ENCODE peak calls at places on chromosomes 3 and 15, in ten cellular contexts. One of them, this sample, is unnamed.

GRCh38 chr3:134543113-134543512 is 57.3 kb downstream of the CEP63 start:
- DNase-seq in testis: no peak
- DNase-seq in GM23248: no peak
- DNase-seq in psoas muscle: no peak
- DNase-seq in endodermal cell: no peak
- DNase-seq in right cardiac atrium: no peak
- DNase-seq in lower lobe of right lung: peak
- DNase-seq in mesendoderm: no peak
- DNase-seq in GM23338: no peak
- DNase-seq in GM12878: no peak
- DNase-seq in this sample: no peak

GRCh38 chr15:39025331-39025730 is 460.7 kb upstream of the RASGRP1 start:
- DNase-seq in GM23248: peak
- DNase-seq in psoas muscle: no peak
- DNase-seq in testis: no peak
- DNase-seq in GM12878: no peak
- DNase-seq in mesendoderm: no peak
- DNase-seq in lower lobe of right lung: no peak
- DNase-seq in endodermal cell: no peak
- DNase-seq in right cardiac atrium: no peak
- DNase-seq in GM23338: no peak
- DNase-seq in this sample: no peak

GRCh38 chr3:127371846-127372245 is 84.0 kb upstream of the PRR20G start:
- DNase-seq in lower lobe of right lung: no peak
- DNase-seq in mesendoderm: no peak
- DNase-seq in GM23248: no peak
- DNase-seq in right cardiac atrium: no peak
- DNase-seq in testis: no peak
- DNase-seq in GM23338: no peak
- DNase-seq in GM12878: no peak
- DNase-seq in endodermal cell: no peak
- DNase-seq in psoas muscle: no peak
- DNase-seq in this sample: no peak

GRCh38 chr15:77967785-77968184 is 109.7 kb downstream of the TBC1D2B start:
- DNase-seq in testis: no peak
- DNase-seq in GM23248: no peak
- DNase-seq in psoas muscle: no peak
- DNase-seq in mesendoderm: no peak
- DNase-seq in GM12878: no peak
- DNase-seq in right cardiac atrium: no peak
- DNase-seq in lower lobe of right lung: no peak
- DNase-seq in endodermal cell: no peak
- DNase-seq in GM23338: no peak
- DNase-seq in this sample: no peak

GRCh38 chr3:66138336-66139234 is 82.2 kb upstream of the SLC25A26 start:
- DNase-seq in GM12878: no peak
- DNase-seq in mesendoderm: peak
- DNase-seq in GM23338: peak
- DNase-seq in GM23248: peak
- DNase-seq in right cardiac atrium: peak
- DNase-seq in psoas muscle: no peak
- DNase-seq in testis: peak
- DNase-seq in lower lobe of right lung: no peak
- DNase-seq in endodermal cell: peak
- DNase-seq in this sample: no peak

GRCh38 chr15:75620043-75620775 is 5.3 kb downstream of the SNUPN start:
- DNase-seq in lower lobe of right lung: no peak
- DNase-seq in endodermal cell: no peak
- DNase-seq in right cardiac atrium: peak
- DNase-seq in GM23248: peak
- DNase-seq in testis: peak
- DNase-seq in psoas muscle: no peak
- DNase-seq in GM23338: no peak
- DNase-seq in mesendoderm: no peak
- DNase-seq in GM12878: no peak
- DNase-seq in this sample: no peak

GRCh38 chr3:159775372-159775961 is 213.2 kb upstream of the IL12A start:
- DNase-seq in lower lobe of right lung: no peak
- DNase-seq in testis: no peak
- DNase-seq in endodermal cell: peak
- DNase-seq in mesendoderm: peak
- DNase-seq in psoas muscle: no peak
- DNase-seq in right cardiac atrium: peak
- DNase-seq in GM23248: peak
- DNase-seq in GM12878: no peak
- DNase-seq in GM23338: peak
- DNase-seq in this sample: no peak

GRCh38 chr3:126436826-126437717 is 38.6 kb downstream of the ZXDC start:
- DNase-seq in mesendoderm: no peak
- DNase-seq in psoas muscle: no peak
- DNase-seq in lower lobe of right lung: no peak
- DNase-seq in GM12878: no peak
- DNase-seq in endodermal cell: no peak
- DNase-seq in GM23248: no peak
- DNase-seq in right cardiac atrium: no peak
- DNase-seq in testis: no peak
- DNase-seq in GM23338: no peak
- DNase-seq in this sample: no peak

GRCh38 chr3:139538733-139539132 is 809 bp downstream of the RBP1 start:
- DNase-seq in GM23338: peak
- DNase-seq in right cardiac atrium: peak
- DNase-seq in psoas muscle: peak
- DNase-seq in endodermal cell: peak
- DNase-seq in mesendoderm: peak
- DNase-seq in lower lobe of right lung: no peak
- DNase-seq in testis: peak
- DNase-seq in GM23248: no peak
- DNase-seq in GM12878: no peak
- DNase-seq in this sample: no peak

GRCh38 chr15:83585770-83586169 is 68.2 kb upstream of the ADAMTSL3 start:
- DNase-seq in lower lobe of right lung: no peak
- DNase-seq in psoas muscle: no peak
- DNase-seq in GM23338: no peak
- DNase-seq in right cardiac atrium: no peak
- DNase-seq in GM12878: no peak
- DNase-seq in mesendoderm: no peak
- DNase-seq in testis: no peak
- DNase-seq in GM23248: no peak
- DNase-seq in endodermal cell: no peak
- DNase-seq in this sample: no peak

GRCh38 chr3:46913644-46914043 is 36.1 kb downstream of the PTH1R start:
- DNase-seq in testis: no peak
- DNase-seq in GM23248: peak
- DNase-seq in GM23338: no peak
- DNase-seq in psoas muscle: peak
- DNase-seq in mesendoderm: no peak
- DNase-seq in lower lobe of right lung: no peak
- DNase-seq in endodermal cell: no peak
- DNase-seq in GM12878: no peak
- DNase-seq in right cardiac atrium: no peak
- DNase-seq in this sample: no peak

GRCh38 chr15:77064539-77065308 is 6.2 kb downstream of the TSPAN3 start:
- DNase-seq in GM12878: no peak
- DNase-seq in lower lobe of right lung: no peak
- DNase-seq in psoas muscle: no peak
- DNase-seq in testis: no peak
- DNase-seq in endodermal cell: no peak
- DNase-seq in mesendoderm: no peak
- DNase-seq in right cardiac atrium: no peak
- DNase-seq in GM23248: peak
- DNase-seq in GM23338: no peak
- DNase-seq in this sample: no peak

GRCh38 chr3:38649500-38650247 is at the start of gene SCN5A:
- DNase-seq in GM23338: peak
- DNase-seq in right cardiac atrium: peak
- DNase-seq in endodermal cell: peak
- DNase-seq in mesendoderm: peak
- DNase-seq in GM12878: no peak
- DNase-seq in testis: peak
- DNase-seq in GM23248: peak
- DNase-seq in psoas muscle: peak
- DNase-seq in lower lobe of right lung: peak
- DNase-seq in this sample: peak

GRCh38 chr15:69861331-69862171 is 236.2 kb downstream of the TLE3 start:
- DNase-seq in psoas muscle: no peak
- DNase-seq in GM23248: no peak
- DNase-seq in GM12878: no peak
- DNase-seq in lower lobe of right lung: no peak
- DNase-seq in testis: no peak
- DNase-seq in mesendoderm: peak
- DNase-seq in GM23338: no peak
- DNase-seq in right cardiac atrium: no peak
- DNase-seq in endodermal cell: peak
- DNase-seq in this sample: no peak

GRCh38 chr3:169748670-169749069 is 16.2 kb downstream of the TERC start:
- DNase-seq in endodermal cell: no peak
- DNase-seq in mesendoderm: no peak
- DNase-seq in GM12878: no peak
- DNase-seq in GM23338: no peak
- DNase-seq in GM23248: no peak
- DNase-seq in right cardiac atrium: no peak
- DNase-seq in testis: no peak
- DNase-seq in psoas muscle: no peak
- DNase-seq in lower lobe of right lung: no peak
- DNase-seq in this sample: no peak

GRCh38 chr3:12758025-12758830 is 831 bp downstream of the TMEM40 start:
- DNase-seq in GM12878: no peak
- DNase-seq in GM23248: peak
- DNase-seq in GM23338: peak
- DNase-seq in endodermal cell: peak
- DNase-seq in testis: peak
- DNase-seq in mesendoderm: no peak
- DNase-seq in lower lobe of right lung: peak
- DNase-seq in psoas muscle: no peak
- DNase-seq in right cardiac atrium: peak
- DNase-seq in this sample: no peak

DNA sequence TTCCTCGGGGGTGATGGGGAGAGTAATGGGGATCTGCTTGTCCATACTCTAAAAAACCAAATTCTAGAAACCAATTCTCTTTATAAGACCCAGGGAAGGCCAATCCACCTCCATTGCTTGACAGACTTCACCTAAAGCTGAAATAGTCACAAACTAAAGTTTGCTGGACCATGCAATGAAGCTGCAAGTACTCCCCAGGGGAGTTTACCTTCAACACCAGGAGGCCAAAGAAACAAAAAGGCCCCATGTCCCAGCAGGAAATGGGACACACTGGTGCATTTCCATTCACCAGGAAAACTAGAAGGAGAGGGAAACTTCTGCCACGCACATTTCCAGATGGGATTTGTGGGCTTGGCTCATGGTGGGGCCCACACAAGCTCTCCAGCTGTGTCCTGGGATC is 237.8 kb upstream of the LRTM1 start:
- DNase-seq in right cardiac atrium: no peak
- DNase-seq in endodermal cell: no peak
- DNase-seq in GM12878: no peak
- DNase-seq in mesendoderm: no peak
- DNase-seq in GM23248: no peak
- DNase-seq in GM23338: no peak
- DNase-seq in psoas muscle: no peak
- DNase-seq in testis: no peak
- DNase-seq in lower lobe of right lung: no peak
- DNase-seq in this sample: no peak
- H3K27ac ChIP-seq in right cardiac atrium: no peak
- H3K27ac ChIP-seq in endodermal cell: no peak
- H3K27ac ChIP-seq in GM12878: no peak
- H3K27ac ChIP-seq in mesendoderm: no peak
- H3K27ac ChIP-seq in GM23248: peak
- H3K27ac ChIP-seq in GM23338: no peak
- H3K27ac ChIP-seq in psoas muscle: no peak
- H3K27ac ChIP-seq in testis: no peak
- H3K27ac ChIP-seq in lower lobe of right lung: no peak
- H3K27ac ChIP-seq in this sample: no peak

DNA sequence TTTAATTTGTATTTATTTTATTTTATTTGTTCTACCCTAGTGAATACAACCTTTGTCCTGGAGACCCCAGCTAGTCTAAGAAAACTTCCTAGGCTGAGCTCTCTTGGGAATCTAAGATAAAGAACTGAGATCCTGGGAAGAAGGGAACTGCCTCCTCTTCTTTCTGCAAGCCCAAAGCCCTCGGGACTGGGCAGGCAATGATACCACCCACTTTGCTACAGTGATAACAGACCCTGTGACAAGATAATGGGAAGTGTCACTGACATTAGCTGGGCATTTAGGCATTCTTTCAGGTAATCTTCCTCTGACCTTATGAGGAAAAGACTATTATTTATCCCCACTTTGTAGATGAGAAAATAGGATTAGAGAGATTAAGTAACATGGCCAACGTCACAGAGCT is 15.1 kb downstream of the TYRO3 start:
- DNase-seq in GM23248: no peak
- DNase-seq in psoas muscle: no peak
- DNase-seq in testis: no peak
- DNase-seq in GM23338: no peak
- DNase-seq in mesendoderm: peak
- DNase-seq in endodermal cell: peak
- DNase-seq in right cardiac atrium: no peak
- DNase-seq in GM12878: no peak
- DNase-seq in lower lobe of right lung: no peak
- DNase-seq in this sample: no peak
- H3K27ac ChIP-seq in GM23248: no peak
- H3K27ac ChIP-seq in psoas muscle: no peak
- H3K27ac ChIP-seq in testis: no peak
- H3K27ac ChIP-seq in GM23338: no peak
- H3K27ac ChIP-seq in mesendoderm: no peak
- H3K27ac ChIP-seq in endodermal cell: no peak
- H3K27ac ChIP-seq in right cardiac atrium: no peak
- H3K27ac ChIP-seq in GM12878: no peak
- H3K27ac ChIP-seq in lower lobe of right lung: no peak
- H3K27ac ChIP-seq in this sample: no peak

GRCh38 chr3:190178779-190179178 is 58.1 kb upstream of the P3H2 start:
- DNase-seq in testis: no peak
- DNase-seq in right cardiac atrium: no peak
- DNase-seq in endodermal cell: no peak
- DNase-seq in GM12878: no peak
- DNase-seq in GM23248: no peak
- DNase-seq in psoas muscle: no peak
- DNase-seq in mesendoderm: no peak
- DNase-seq in GM23338: no peak
- DNase-seq in lower lobe of right lung: no peak
- DNase-seq in this sample: no peak
- H3K27ac ChIP-seq in testis: no peak
- H3K27ac ChIP-seq in right cardiac atrium: no peak
- H3K27ac ChIP-seq in endodermal cell: no peak
- H3K27ac ChIP-seq in GM12878: no peak
- H3K27ac ChIP-seq in GM23248: no peak
- H3K27ac ChIP-seq in psoas muscle: no peak
- H3K27ac ChIP-seq in mesendoderm: no peak
- H3K27ac ChIP-seq in GM23338: no peak
- H3K27ac ChIP-seq in lower lobe of right lung: no peak
- H3K27ac ChIP-seq in this sample: no peak

DNA sequence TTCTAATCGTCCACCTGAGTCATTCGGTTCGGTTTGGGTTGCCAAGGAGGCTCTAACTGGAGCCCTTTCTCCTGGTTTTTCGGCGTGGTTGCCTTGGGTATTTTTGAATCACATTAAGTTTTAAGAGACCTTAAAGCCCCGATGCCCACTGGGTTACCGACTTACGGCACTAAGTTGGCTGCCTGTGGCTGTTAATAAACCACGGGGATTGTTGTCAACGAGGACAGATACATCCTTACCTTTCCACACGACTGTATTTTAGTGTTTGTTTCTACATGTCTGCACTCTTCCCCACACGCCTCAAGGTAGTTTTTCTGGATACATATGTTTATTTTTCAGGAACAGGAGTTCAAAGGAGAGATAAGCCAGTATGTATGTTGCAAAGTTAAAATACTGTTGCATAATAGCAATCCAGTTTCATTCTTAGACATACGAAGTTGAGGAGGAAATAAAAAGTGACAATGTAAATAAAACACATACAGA is 1.2 kb upstream of the ANP32A start:
- DNase-seq in endodermal cell: peak
- DNase-seq in GM23248: peak
- DNase-seq in right cardiac atrium: no peak
- DNase-seq in GM12878: no peak
- DNase-seq in GM23338: peak
- DNase-seq in mesendoderm: no peak
- DNase-seq in psoas muscle: no peak
- DNase-seq in testis: peak
- DNase-seq in lower lobe of right lung: no peak
- DNase-seq in this sample: no peak
- H3K27ac ChIP-seq in endodermal cell: no peak
- H3K27ac ChIP-seq in GM23248: no peak
- H3K27ac ChIP-seq in right cardiac atrium: peak
- H3K27ac ChIP-seq in GM12878: peak
- H3K27ac ChIP-seq in GM23338: no peak
- H3K27ac ChIP-seq in mesendoderm: no peak
- H3K27ac ChIP-seq in psoas muscle: peak
- H3K27ac ChIP-seq in testis: no peak
- H3K27ac ChIP-seq in lower lobe of right lung: peak
- H3K27ac ChIP-seq in this sample: no peak

This sample was measured in effector memory CD4-positive, alpha-beta T cell.